ENCODE peak calls at places on chromosomes 4 and X, in four cellular contexts. B, J, H and C are unnamed samples. For H3K79me2, the result is how much of the 10 kb centered on the place peaks cover.

GRCh38 chr4:83831588-83831987 is 295.7 kb downstream of the GPAT3 start:
- DNase-seq in B (no peak), J (no peak), H (no peak), C (no peak)

GRCh38 chr4:93605163-93605562 is 223.4 kb upstream of the ATOH1 start:
- DNase-seq in J (no peak), B (no peak), H (no peak), C (no peak)

GRCh38 chr4:87543835-87544461 is 14.8 kb upstream of the SPARCL1 start:
- DNase-seq in H (no peak), J (no peak), B (no peak), C (peak)

GRCh38 chr4:15339732-15340131 is 88.1 kb upstream of the C1QTNF7 start:
- DNase-seq in H (no peak), B (no peak), J (no peak), C (no peak)

GRCh38 chr4:141797966-141798365 is 161.6 kb downstream of the IL15 start:
- DNase-seq in H (no peak), J (no peak), B (no peak), C (no peak)

GRCh38 chr4:176149680-176150079 is 45.7 kb downstream of the SPATA4 start:
- DNase-seq in H (no peak), J (no peak), B (no peak), C (no peak)

GRCh38 chrX:107684956-107685385 is 56.7 kb downstream of the PRPS1 start:
- DNase-seq in H (no peak), J (no peak), B (peak), C (peak)

GRCh38 chr4:148026022-148026421 is 294.1 kb downstream of the ARHGAP10 start:
- DNase-seq in B (no peak), H (no peak), J (no peak), C (peak)

GRCh38 chrX:28042260-28042659 is 61.0 kb upstream of the DCAF8L1 start:
- DNase-seq in B (no peak), H (no peak), J (no peak), C (no peak)

GRCh38 chrX:137234651-137235402 is 201.0 kb upstream of the GPR101 start:
- DNase-seq in B (no peak), H (no peak), J (no peak), C (peak)

GRCh38 chr4:100299019-100299418 is 108.8 kb upstream of the DDIT4L start:
- DNase-seq in H (no peak), J (no peak), B (no peak), C (no peak)

GRCh38 chr4:53923921-53924320 is 140.5 kb downstream of the CHIC2 start:
- DNase-seq in H (no peak), J (no peak), B (no peak), C (peak)

GRCh38 chrX:43474321-43474720 is 181.8 kb upstream of the MAOA start:
- DNase-seq in J (peak), B (peak), H (no peak), C (peak)

GRCh38 chrX:123854329-123854728 is 5.5 kb upstream of the XIAP start:
- DNase-seq in J (no peak), H (no peak), B (no peak), C (no peak)

GRCh38 chr4:140903522-140903928 is 147.3 kb upstream of the TBC1D9 start:
- DNase-seq in B (no peak), H (no peak), J (no peak), C (no peak)

GRCh38 chr4:177250056-177250696 is 59.5 kb upstream of the NEIL3 start:
- DNase-seq in B (peak), H (peak), J (peak), C (peak)

GRCh38 chrX:72020788-72021187 is 110.1 kb downstream of the NHSL2 start:
- DNase-seq in H (no peak), J (no peak), B (no peak), C (no peak)

GRCh38 chrX:6778547-6779231 is 243.8 kb upstream of the VCX3A start:
- DNase-seq in B (peak), H (peak), J (no peak), C (peak)

GRCh38 chr4:38185406-38185805 is 225.2 kb downstream of the PTTG2 start:
- DNase-seq in H (no peak), B (no peak), J (no peak), C (no peak)

GRCh38 chrX:120840826-120841225 is 34.8 kb downstream of the CT47B1 start:
- DNase-seq in H (no peak), J (no peak), B (no peak), C (no peak)

GRCh38 chr4:17447056-17447455 is 64.8 kb downstream of the QDPR start:
- DNase-seq in B (no peak), H (no peak), J (no peak), C (no peak)

GRCh38 chrX:153074262-153074899 is 2.1 kb downstream of the PNMA6A start:
- DNase-seq in H (no peak), B (no peak), J (no peak), C (no peak)

GRCh38 chr4:165684177-165684870 is 188.7 kb upstream of the TLL1 start:
- DNase-seq in J (no peak), H (no peak), B (no peak), C (no peak)

GRCh38 chr4:78369691-78370090 is 181.9 kb upstream of the ANXA3 start:
- DNase-seq in H (no peak), B (peak), J (no peak), C (peak)

GRCh38 chr4:147463065-147463464 is 17.8 kb upstream of the EDNRA start:
- DNase-seq in B (no peak), H (no peak), J (no peak), C (no peak)

GRCh38 chr4:54085284-54085683 is 14.7 kb upstream of the GSX2 start:
- DNase-seq in J (no peak), H (no peak), B (no peak), C (no peak)

GRCh38 chrX:132463411-132463810 is 25.4 kb downstream of the MBNL3 start:
- DNase-seq in J (no peak), H (peak), B (no peak), C (peak)

GRCh38 chr4:77817304-77818076 is 1.7 kb downstream of the CNOT6L start:
- DNase-seq in B (no peak), H (no peak), J (no peak), C (no peak)

GRCh38 chrX:43333543-43333942 is 322.6 kb upstream of the MAOA start:
- DNase-seq in H (no peak), J (no peak), B (no peak), C (peak)

GRCh38 chrX:69163936-69164741 is 1.1 kb downstream of the PJA1 start:
- DNase-seq in H (no peak), B (peak), J (no peak), C (peak)

GRCh38 chr4:105279314-105279713 is 132.6 kb downstream of the TET2 start:
- DNase-seq in B (no peak), H (no peak), J (no peak), C (no peak)

GRCh38 chr4:105282489-105282888 is 135.8 kb downstream of the TET2 start:
- DNase-seq in B (no peak), H (no peak), J (no peak), C (no peak)

GRCh38 chr4:105283501-105283900 is 136.8 kb downstream of the TET2 start:
- DNase-seq in J (no peak), B (no peak), H (no peak), C (no peak)

GRCh38 chr4:105280338-105280809 is 133.7 kb downstream of the TET2 start:
- DNase-seq in H (no peak), B (no peak), J (no peak), C (no peak)

DNA sequence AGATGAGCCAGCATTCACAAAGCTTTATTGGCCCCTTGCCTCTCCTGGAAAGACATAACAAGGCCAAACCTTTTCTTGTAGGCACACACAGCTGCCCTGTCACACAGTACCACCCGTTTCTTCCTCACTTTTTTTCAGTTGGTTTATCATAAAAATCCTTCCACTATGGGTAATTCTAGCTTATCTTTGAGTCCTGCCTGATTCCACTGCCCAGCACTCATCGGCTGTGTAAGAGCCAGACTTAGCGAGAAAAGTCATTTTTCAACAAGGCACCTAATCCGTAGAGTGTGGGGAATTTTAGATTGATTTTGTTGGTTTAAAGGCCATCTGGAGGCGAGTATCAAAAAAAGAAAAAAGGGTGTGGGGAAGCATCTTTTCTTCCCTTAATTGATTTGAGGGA is 134.3 kb downstream of the TET2 start:
- DNase-seq in B (no peak), H (no peak), J (no peak), C (no peak)
- H3K23ac ChIP-seq in B (no peak), H (no peak), J (no peak), C (no peak)

GRCh38 chr4:104879367-104879766 is 267.3 kb upstream of the TET2 start:
- DNase-seq in H (no peak), B (no peak), J (no peak), C (no peak)

GRCh38 chr4:104879854-104880253 is 266.8 kb upstream of the TET2 start:
- DNase-seq in H (no peak), J (no peak), B (no peak), C (no peak)

DNA sequence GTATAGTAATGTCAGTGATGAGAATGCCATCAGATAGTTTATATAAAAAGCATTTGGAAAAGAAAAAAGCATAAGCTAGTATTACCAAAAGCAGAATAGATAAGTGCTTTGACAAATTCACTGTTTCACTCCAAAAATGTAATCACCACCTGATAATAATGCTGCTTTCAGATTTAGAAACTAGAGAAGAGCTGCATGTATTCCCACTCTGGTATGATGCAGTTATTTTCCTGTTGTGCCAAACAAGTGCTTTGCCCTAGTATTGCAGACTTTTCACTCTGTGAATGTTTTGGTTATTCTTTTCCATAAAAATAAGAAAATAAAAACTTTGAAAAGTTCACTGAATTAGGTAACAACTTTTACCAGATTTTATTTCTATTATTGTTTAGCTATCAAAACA is 267.7 kb upstream of the TET2 start:
- DNase-seq in B (no peak), J (no peak), H (no peak), C (no peak)
- H2BK5ac ChIP-seq in B (no peak), J (no peak), H (no peak), C (no peak)

GRCh38 chrX:30885136-30885535 is 3.9 kb downstream of the TAB3 start:
- DNase-seq in B (no peak), H (no peak), J (no peak), C (no peak)
- H3K79me2 ChIP-seq in B (under half), H (under half), J (under half), C (under half)

DNA sequence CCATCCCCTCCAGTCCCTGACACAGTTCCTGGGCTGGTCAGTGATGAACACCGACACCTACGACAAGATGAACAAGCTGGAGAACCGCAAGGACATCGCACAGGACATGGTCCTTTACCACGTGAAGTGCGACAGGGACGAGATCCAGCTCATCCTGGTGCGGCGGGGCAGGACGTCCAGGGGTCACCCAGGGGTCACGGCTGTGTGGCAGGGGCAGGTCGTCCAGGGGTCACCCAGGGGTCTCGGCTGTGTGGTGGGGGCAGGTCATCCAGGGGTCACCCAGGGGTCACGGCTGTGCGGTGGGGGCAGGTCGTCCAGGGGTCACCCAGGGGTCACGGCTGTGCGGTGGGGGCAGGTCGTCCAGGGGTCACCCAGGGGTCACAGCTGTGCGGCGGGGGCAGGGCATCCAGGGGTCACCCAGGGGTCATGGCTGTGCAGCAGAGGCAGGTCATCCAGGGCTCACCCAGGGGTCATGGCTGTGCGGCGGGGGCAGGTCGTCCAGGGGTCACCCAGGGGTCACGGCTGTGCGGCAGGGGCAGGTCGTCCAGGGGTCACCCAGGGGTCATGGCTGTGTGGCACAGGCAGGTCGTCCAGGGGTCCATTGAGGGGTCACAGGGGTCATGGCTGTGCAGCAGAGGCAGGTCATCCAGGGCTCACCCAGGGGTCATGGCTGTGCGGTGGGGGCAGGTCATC is 16.6 kb downstream of the ATP5ME start:
- DNase-seq in B (peak), H (no peak), J (no peak), C (no peak)
- H3K23ac ChIP-seq in B (no peak), H (no peak), J (no peak), C (no peak)

GRCh38 chrX:154411322-154411980 is at the start of gene TAFAZZIN:
- DNase-seq in H (peak), J (no peak), B (peak), C (peak)

GRCh38 chrX:154409222-154409871 is at the start of gene DNASE1L1:
- DNase-seq in H (peak), J (peak), B (peak), C (peak)

GRCh38 chrX:154411981-154412340 is 622 bp downstream of the TAFAZZIN start:
- DNase-seq in H (peak), B (peak), J (no peak), C (peak)

GRCh38 chrX:154412468-154412867 is 1.1 kb downstream of the TAFAZZIN start:
- DNase-seq in H (no peak), J (no peak), B (no peak), C (no peak)

GRCh38 chrX:154408659-154409221 is 314 bp downstream of the DNASE1L1 start:
- DNase-seq in H (no peak), B (no peak), J (no peak), C (no peak)
- H2BK5ac ChIP-seq in H (no peak), B (no peak), J (peak), C (no peak)

GRCh38 chr4:172869621-172870268 is 298.9 kb upstream of the GALNT7 start:
- DNase-seq in J (no peak), B (no peak), H (no peak), C (no peak)
- H3K79me2 ChIP-seq in J (under half), B (under half), H (under half), C (under half)